ENCODE peak calls at places on chromosomes 6 and 20, in eight cellular contexts. V, C, H, E, S, A, D and P are unnamed samples.

GRCh38 chr6:121652726-121653623 is 217.5 kb downstream of the GJA1 start:
- ATAC-seq in A (no peak), H (no peak), D (no peak), C (no peak), S (no peak), E (peak), V (no peak), P (no peak)

GRCh38 chr20:49853640-49854039 is 41.0 kb downstream of the SLC9A8 start:
- ATAC-seq in S (no peak), C (no peak), E (no peak), D (no peak), A (no peak), V (no peak), H (no peak), P (no peak)

GRCh38 chr20:55160996-55161395 is 685.6 kb downstream of the DOK5 start:
- ATAC-seq in E (no peak), A (no peak), D (no peak), H (no peak), S (no peak), V (no peak), C (no peak), P (no peak)

GRCh38 chr20:64099880-64100565 is 7.3 kb downstream of the NPBWR2 start:
- ATAC-seq in A (no peak), V (no peak), E (no peak), C (peak), S (no peak), D (peak), H (no peak), P (peak)

GRCh38 chr20:16608265-16608636 is 35.0 kb upstream of the KIF16B start:
- ATAC-seq in A (no peak), V (no peak), D (no peak), H (peak), E (peak), C (no peak), S (no peak), P (no peak)

GRCh38 chr6:143753678-143754077 is 75.9 kb downstream of the PHACTR2 start:
- ATAC-seq in D (no peak), H (no peak), S (no peak), E (no peak), A (no peak), V (no peak), C (no peak), P (no peak)

GRCh38 chr20:50625986-50626677 is 65.2 kb downstream of the RIPOR3 start:
- ATAC-seq in D (no peak), V (peak), E (peak), H (no peak), C (no peak), A (peak), S (no peak), P (no peak)

GRCh38 chr6:12516070-12516469 is 200.5 kb upstream of the PHACTR1 start:
- ATAC-seq in V (no peak), S (peak), D (no peak), E (peak), C (no peak), H (peak), A (no peak), P (no peak)

GRCh38 chr6:31952140-31952805 is 6.4 kb downstream of the CFB start:
- ATAC-seq in D (no peak), C (peak), S (peak), E (peak), A (peak), H (peak), V (peak), P (peak)

GRCh38 chr6:122821095-122821494 is 32.0 kb downstream of the SMPDL3A start:
- ATAC-seq in E (no peak), V (no peak), C (no peak), D (no peak), H (no peak), A (no peak), S (no peak), P (no peak)

GRCh38 chr6:12987783-12988182 is 271.2 kb downstream of the PHACTR1 start:
- ATAC-seq in V (no peak), D (no peak), A (no peak), C (no peak), E (peak), H (no peak), S (no peak), P (no peak)

GRCh38 chr6:140271759-140272377 is 897.4 kb upstream of the CITED2 start:
- ATAC-seq in C (no peak), E (no peak), D (no peak), A (no peak), V (no peak), S (no peak), H (no peak), P (peak)

GRCh38 chr6:25193147-25193864 is 85.9 kb upstream of the CARMIL1 start:
- ATAC-seq in E (peak), S (peak), C (no peak), H (peak), D (no peak), A (no peak), V (no peak), P (no peak)

GRCh38 chr20:14951707-14952106 is 614.3 kb upstream of the FLRT3 start:
- ATAC-seq in D (no peak), S (no peak), A (no peak), E (no peak), H (no peak), V (no peak), C (no peak), P (no peak)

GRCh38 chr6:11675610-11676009 is 103.0 kb downstream of the ADTRP start:
- ATAC-seq in H (no peak), A (no peak), S (no peak), D (no peak), C (peak), E (no peak), V (no peak), P (no peak)

GRCh38 chr6:52249078-52249477 is 4.8 kb upstream of the IL17F start:
- ATAC-seq in A (no peak), V (no peak), S (no peak), E (no peak), D (no peak), H (no peak), C (no peak), P (no peak)

GRCh38 chr6:149174962-149175361 is 142.6 kb upstream of the TAB2 start:
- ATAC-seq in H (no peak), E (no peak), C (no peak), S (no peak), A (no peak), V (no peak), D (no peak), P (no peak)

GRCh38 chr20:17680128-17680835 is 1.8 kb downstream of the RRBP1 start:
- ATAC-seq in C (no peak), V (no peak), D (no peak), A (no peak), E (no peak), H (peak), S (peak), P (no peak)

GRCh38 chr20:33291830-33292355 is 8.9 kb downstream of the BPIFB1 start:
- ATAC-seq in H (peak), C (peak), V (no peak), A (no peak), D (no peak), S (peak), E (no peak), P (no peak)

GRCh38 chr20:363319-364078 is 16.6 kb downstream of the NRSN2 start:
- ATAC-seq in H (peak), S (peak), E (no peak), V (no peak), A (peak), D (no peak), C (peak), P (no peak)

GRCh38 chr6:56808871-56809359 is 146.0 kb upstream of the BEND6 start:
- ATAC-seq in A (no peak), S (peak), E (peak), C (no peak), V (no peak), D (no peak), H (peak), P (no peak)

GRCh38 chr20:20806121-20806820 is 93.8 kb upstream of the RALGAPA2 start:
- ATAC-seq in C (no peak), E (no peak), V (no peak), H (no peak), S (no peak), A (no peak), D (no peak), P (no peak)

GRCh38 chr6:128465368-128466343 is 54.7 kb downstream of the PTPRK start:
- ATAC-seq in V (no peak), A (no peak), C (no peak), E (no peak), D (no peak), S (no peak), H (no peak), P (no peak)

GRCh38 chr6:149453597-149454340 is 31.0 kb downstream of the ZC3H12D start:
- ATAC-seq in S (no peak), E (no peak), A (no peak), C (no peak), H (no peak), V (no peak), D (no peak), P (no peak)

GRCh38 chr20:13341737-13342393 is 120.8 kb downstream of the ISM1 start:
- ATAC-seq in H (no peak), V (no peak), A (peak), C (no peak), D (no peak), E (no peak), S (peak), P (no peak)

GRCh38 chr6:169131356-169131755 is 122.3 kb downstream of the THBS2 start:
- ATAC-seq in S (no peak), V (no peak), A (no peak), D (no peak), C (no peak), E (no peak), H (no peak), P (no peak)

GRCh38 chr6:136568129-136568528 is 17.9 kb upstream of the MAP7 start:
- ATAC-seq in H (no peak), E (no peak), V (no peak), C (no peak), D (no peak), A (no peak), S (no peak), P (no peak)

GRCh38 chr6:811186-811585 is 118.2 kb upstream of the EXOC2 start:
- ATAC-seq in C (no peak), D (no peak), V (no peak), H (no peak), A (no peak), S (no peak), E (no peak), P (no peak)

GRCh38 chr6:119052292-119052889 is 26.1 kb downstream of the FAM184A start:
- ATAC-seq in V (peak), D (no peak), S (no peak), H (no peak), E (no peak), C (peak), A (peak), P (peak)

GRCh38 chr20:10639762-10640556 is 33.8 kb downstream of the JAG1 start:
- ATAC-seq in C (no peak), E (peak), V (no peak), D (no peak), H (no peak), A (no peak), S (no peak), P (no peak)

GRCh38 chr6:43011207-43011606 is 2.5 kb downstream of the MEA1 start:
- ATAC-seq in A (no peak), C (no peak), S (no peak), E (no peak), D (no peak), H (no peak), V (no peak), P (no peak)

GRCh38 chr6:82178084-82178758 is 69.3 kb downstream of the IBTK start:
- ATAC-seq in H (no peak), D (no peak), V (no peak), A (no peak), E (peak), C (no peak), S (no peak), P (no peak)

GRCh38 chr6:25788305-25788922 is 33.9 kb downstream of the SLC17A4 start:
- ATAC-seq in D (peak), A (peak), V (no peak), C (peak), H (peak), S (peak), E (no peak), P (no peak)

GRCh38 chr20:41221614-41222218 is 84.4 kb downstream of the PLCG1 start:
- ATAC-seq in V (no peak), A (no peak), H (no peak), C (no peak), S (no peak), E (peak), D (no peak), P (no peak)

GRCh38 chr6:814378-815347 is 121.7 kb upstream of the EXOC2 start:
- ATAC-seq in V (no peak), D (no peak), E (no peak), S (no peak), A (no peak), C (no peak), H (no peak), P (no peak)